ENCODE peak calls at places on chromosomes 3 and 15, in nine cellular contexts. K, T, N, X, O, D, P, G and C are unnamed samples.

GRCh38 chr3:112407214-112407887 is 74.4 kb downstream of the CD200 start:
- DNase-seq in X (no peak), G (no peak), K (no peak), O (no peak), D (no peak), N (peak; percentile 48), T (no peak), P (no peak), C (no peak)

GRCh38 chr15:48112242-48112641 is 8.5 kb upstream of the SLC24A5 start:
- DNase-seq in P (no peak), G (peak; percentile 29), D (peak; percentile 30), X (peak; percentile 38), T (peak; percentile 11), N (no peak), O (peak; percentile 33), K (peak; percentile 24), C (peak; percentile 32)

GRCh38 chr3:65902304-65902793 is 136.4 kb downstream of the MAGI1 start:
- DNase-seq in P (no peak), T (no peak), K (peak; percentile 6), D (no peak), X (no peak), N (peak; percentile 53), G (peak; percentile 72), O (no peak), C (no peak)

GRCh38 chr3:140128217-140129137 is 193.5 kb downstream of the CLSTN2 start:
- DNase-seq in T (peak; percentile 35), N (peak; percentile 9), K (no peak), X (no peak), P (peak; percentile 45), D (peak; percentile 11), G (peak; percentile 25), O (peak; percentile 60), C (peak; percentile 4)

GRCh38 chr3:142888484-142889262 is at the start of gene PCOLCE2:
- DNase-seq in O (peak; percentile 11), X (peak; percentile 25), P (peak; percentile 48), T (no peak), N (peak; percentile 8), G (no peak), D (no peak), K (peak; percentile 48), C (peak; percentile 28)

GRCh38 chr3:196198771-196199753 is 12.1 kb downstream of the ZDHHC19 start:
- DNase-seq in T (peak; percentile 18), G (no peak), X (no peak), D (no peak), K (no peak), O (no peak), N (no peak), P (no peak), C (no peak)

GRCh38 chr15:65921780-65922179 is 52.5 kb downstream of the RAB11A start:
- DNase-seq in N (no peak), K (no peak), T (no peak), G (no peak), P (no peak), D (no peak), X (no peak), O (no peak), C (no peak)

GRCh38 chr3:149936812-149937230 is 33.9 kb downstream of the PFN2 start:
- DNase-seq in O (peak; percentile 48), K (peak; percentile 53), P (peak; percentile 34), D (peak; percentile 62), X (peak; percentile 66), N (peak; percentile 29), T (peak; percentile 39), G (peak; percentile 50), C (peak; percentile 71)

GRCh38 chr3:29279830-29280229 is 1.0 kb upstream of the RBMS3 start:
- DNase-seq in N (no peak), O (no peak), G (no peak), X (no peak), K (peak; percentile 54), D (peak; percentile 43), T (peak; percentile 62), P (no peak), C (peak; percentile 40)

GRCh38 chr3:42685363-42685881 is at the start of gene KLHL40:
- DNase-seq in X (no peak), P (no peak), N (no peak), T (no peak), O (no peak), K (no peak), D (no peak), G (no peak), C (no peak)

GRCh38 chr3:132317229-132317948 is at the start of gene ACP3:
- DNase-seq in D (peak; percentile 82), K (peak; percentile 90), N (peak; percentile 15), G (no peak), P (no peak), X (peak; percentile 83), O (peak; percentile 67), T (peak; percentile 86), C (peak; percentile 96)

GRCh38 chr15:40106203-40107161 is 2.2 kb downstream of the BMF start:
- DNase-seq in X (peak; percentile 14), P (peak; percentile 80), T (peak; percentile 67), N (peak; percentile 85), D (peak; percentile 49), G (no peak), O (peak; percentile 88), K (no peak), C (peak; percentile 75)

GRCh38 chr3:120468635-120469295 is 18.0 kb upstream of the FSTL1 start:
- DNase-seq in O (no peak), N (no peak), K (no peak), P (no peak), T (no peak), X (no peak), D (no peak), G (no peak), C (no peak)

DNA sequence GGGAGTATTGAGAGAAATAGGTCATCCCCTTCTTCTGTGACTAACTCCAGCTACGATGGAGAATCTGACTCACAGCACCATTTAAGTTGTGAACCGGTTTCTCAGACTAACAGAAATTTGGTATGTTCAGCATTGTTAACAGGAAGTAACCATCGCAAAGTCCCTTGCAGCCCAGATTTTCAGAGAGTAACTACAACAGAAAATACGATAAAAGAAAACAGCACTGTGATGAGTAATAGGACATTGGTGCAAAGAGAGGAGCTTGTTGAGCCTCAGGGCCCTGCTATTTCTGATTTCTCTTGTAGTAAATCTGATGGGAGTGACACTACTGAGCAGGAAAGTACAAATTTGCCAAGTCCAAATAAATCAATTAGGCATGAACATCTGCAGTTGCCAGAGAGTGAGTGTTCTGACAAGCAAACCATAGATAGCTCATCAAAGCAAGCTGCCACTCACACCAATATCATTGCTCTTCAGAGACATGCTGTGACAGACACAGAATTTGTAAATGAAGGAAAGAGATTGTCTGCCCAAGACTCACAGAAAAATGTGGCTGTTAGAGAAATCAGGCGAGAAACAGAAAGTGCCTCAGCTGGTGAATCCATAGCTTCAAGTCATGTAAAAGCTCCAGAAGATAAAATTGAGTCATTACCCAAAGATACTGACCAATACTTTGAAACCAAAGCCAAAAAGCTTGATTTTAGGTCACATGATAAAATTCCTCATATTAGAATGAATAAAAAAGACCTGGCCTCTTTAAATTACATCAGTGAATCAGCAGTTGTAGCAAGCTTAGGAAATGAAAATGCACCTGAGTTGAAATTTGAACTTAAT is 50.6 kb downstream of the CRYBG3 start:
- DNase-seq in D (peak; percentile 97), P (no peak), T (no peak), X (peak; percentile 95), N (no peak), G (no peak), K (peak; percentile 98), O (no peak), C (peak; percentile 94)
- H3K4me3 ChIP-seq in D (no peak overlapping the region), P (no peak overlapping the region), T (no peak overlapping the region), X (no peak overlapping the region), N (no peak overlapping the region), G (no peak overlapping the region), K (peak overlapping the region; percentile 14), O (no peak overlapping the region), C (peak overlapping the region; percentile 32)

GRCh38 chr3:181935915-181936314 is 224.2 kb downstream of the SOX2 start:
- DNase-seq in X (no peak), T (peak; percentile 31), O (no peak), D (no peak), P (no peak), N (no peak), G (no peak), K (no peak), C (no peak)

GRCh38 chr3:181940703-181941102 is 229.0 kb downstream of the SOX2 start:
- DNase-seq in X (no peak), G (no peak), D (no peak), K (no peak), P (no peak), O (no peak), N (no peak), T (no peak), C (no peak)

GRCh38 chr3:181941250-181941649 is 229.5 kb downstream of the SOX2 start:
- DNase-seq in T (no peak), D (no peak), K (no peak), X (no peak), P (no peak), N (no peak), O (no peak), G (no peak), C (no peak)

GRCh38 chr3:181933052-181933618 is 221.4 kb downstream of the SOX2 start:
- DNase-seq in G (no peak), O (no peak), K (no peak), P (no peak), N (no peak), D (no peak), X (no peak), T (no peak), C (no peak)

DNA sequence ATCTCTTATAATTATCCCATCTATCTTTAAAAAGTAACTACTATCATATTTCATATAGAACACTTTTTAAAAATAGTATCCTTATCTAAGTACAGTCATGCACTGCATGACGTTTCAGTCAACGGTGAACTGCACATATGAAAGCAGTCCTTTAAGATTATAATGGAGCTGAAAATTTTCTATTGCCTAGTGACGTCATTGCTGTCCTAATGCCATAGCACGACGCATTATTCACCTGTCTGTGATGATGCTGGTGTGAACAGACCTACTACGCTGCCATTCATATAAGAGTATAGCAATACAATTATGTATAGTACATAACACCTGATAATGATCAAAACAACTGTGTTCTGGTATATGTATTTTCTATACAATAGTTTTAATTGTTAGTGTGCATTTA is 225.0 kb downstream of the SOX2 start:
- DNase-seq in X (no peak), P (no peak), K (no peak), D (no peak), O (no peak), N (no peak), T (no peak), G (no peak), C (no peak)
- TF ChIP-seq CTCF in X (no peak), P (no peak), K (no peak), D (no peak), O (no peak), N (no peak), T (no peak), G (no peak), C (no peak)

GRCh38 chr3:19888428-19889152 is 45.4 kb downstream of the EFHB start:
- DNase-seq in P (no peak), T (no peak), N (no peak), G (no peak), D (no peak), X (peak; percentile 20), K (no peak), O (no peak), C (no peak)
- H3K4me3 ChIP-seq in P (no peak overlapping the region), T (no peak overlapping the region), N (no peak overlapping the region), G (no peak overlapping the region), D (no peak overlapping the region), X (no peak overlapping the region), K (no peak overlapping the region), O (no peak overlapping the region), C (peak overlapping the region; percentile 0)

DNA sequence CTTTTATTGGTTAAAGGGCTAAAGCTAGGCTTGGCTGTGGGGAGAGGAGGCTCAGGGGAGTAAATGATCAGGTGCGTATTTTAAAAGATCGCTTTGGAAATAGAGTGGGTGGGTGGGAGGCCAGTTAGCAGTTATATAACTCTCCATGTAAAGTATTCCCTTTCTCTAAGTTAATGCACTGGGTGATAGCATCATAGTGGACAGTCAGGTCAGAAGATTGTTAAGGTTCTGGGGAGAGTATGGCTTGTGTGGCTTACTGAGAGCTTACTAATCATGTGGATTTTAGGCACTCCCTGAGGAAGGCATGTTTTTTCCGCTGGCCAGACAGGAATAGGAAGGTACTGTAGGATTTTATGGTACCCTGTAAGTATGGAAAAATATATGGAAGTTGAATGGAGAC is 6.3 kb upstream of the EIF3J start:
- DNase-seq in G (no peak), T (no peak), X (no peak), P (no peak), D (peak; percentile 12), N (no peak), O (no peak), K (no peak), C (no peak)
- TF ChIP-seq CTCF in G (no peak), T (no peak), X (no peak), P (no peak), D (no peak), N (no peak), O (no peak), K (no peak), C (no peak)